ENCODE peak calls at places on chromosomes 5 and 9, in six cellular contexts. W is AG10803, I is GM12865, K is GM12878, X is lower lobe of right lung, U is cardiac fibroblast. G is an unnamed sample.

GRCh38 chr9:109699019-109699418 is 81.0 kb upstream of the PALM2AKAP2 start:
- DNase-seq in K (no peak), I (no peak), U (no peak), W (peak; percentile 52), X (no peak), G (no peak)

GRCh38 chr5:131305138-131305650 is 41.3 kb downstream of the CDC42SE2 start:
- DNase-seq in I (no peak), K (no peak), W (no peak), U (no peak), X (no peak), G (no peak)

GRCh38 chr5:56305001-56305400 is 71.9 kb upstream of the ANKRD55 start:
- DNase-seq in X (no peak), K (no peak), U (no peak), I (no peak), W (peak; percentile 36), G (no peak)

GRCh38 chr5:112142769-112143270 is 276.3 kb downstream of the EPB41L4A start:
- DNase-seq in U (peak; percentile 89), X (peak; percentile 50), I (peak; percentile 75), K (peak; percentile 77), W (peak; percentile 80), G (peak; percentile 42)

GRCh38 chr5:67453526-67453925 is 256.9 kb upstream of the CD180 start:
- DNase-seq in W (no peak), K (no peak), U (peak; percentile 38), X (no peak), I (no peak), G (peak; percentile 75)

GRCh38 chr5:179763215-179763945 is 30.4 kb upstream of the LTC4S start:
- DNase-seq in I (peak; percentile 68), W (peak; percentile 80), U (peak; percentile 90), K (no peak), X (peak; percentile 60), G (peak; percentile 89)

GRCh38 chr5:158022393-158022792 is 163.4 kb upstream of the CLINT1 start:
- DNase-seq in K (no peak), W (no peak), U (no peak), X (no peak), I (no peak), G (no peak)

GRCh38 chr9:19804431-19804830 is 15.6 kb upstream of the SLC24A2 start:
- DNase-seq in I (no peak), X (no peak), W (no peak), U (no peak), K (no peak), G (no peak)

GRCh38 chr5:96884995-96885394 is 8.7 kb downstream of the ERAP2 start:
- DNase-seq in U (no peak), I (no peak), X (no peak), K (no peak), W (no peak), G (no peak)

GRCh38 chr5:93186031-93186682 is 394.9 kb downstream of the NR2F1-AS1 start:
- DNase-seq in X (no peak), W (peak; percentile 68), U (peak; percentile 61), K (no peak), I (no peak), G (peak; percentile 94)

GRCh38 chr5:81904861-81905260 is 67.0 kb upstream of the ATG10 start:
- DNase-seq in K (no peak), X (no peak), W (no peak), I (no peak), U (no peak), G (no peak)

GRCh38 chr5:143016777-143017374 is 246.7 kb downstream of the ARHGAP26 start:
- DNase-seq in W (peak; percentile 46), X (no peak), U (peak; percentile 70), I (peak; percentile 82), K (no peak), G (peak; percentile 71)

GRCh38 chr9:91421987-91422765 is 1.5 kb downstream of the NFIL3 start:
- DNase-seq in K (no peak), U (peak; percentile 55), W (peak; percentile 62), X (no peak), I (no peak), G (peak; percentile 64)

GRCh38 chr9:91420471-91421021 is 3.1 kb downstream of the NFIL3 start:
- DNase-seq in X (no peak), I (no peak), W (peak; percentile 24), U (peak; percentile 33), K (no peak), G (peak; percentile 36)

GRCh38 chr9:91417602-91418218 is 5.9 kb downstream of the NFIL3 start:
- DNase-seq in I (no peak), X (no peak), U (no peak), K (no peak), W (peak; percentile 38), G (no peak)

GRCh38 chr9:91421022-91421765 is 2.4 kb downstream of the NFIL3 start:
- DNase-seq in W (peak; percentile 41), X (peak; percentile 52), U (peak; percentile 70), I (no peak), K (no peak), G (peak; percentile 59)

DNA sequence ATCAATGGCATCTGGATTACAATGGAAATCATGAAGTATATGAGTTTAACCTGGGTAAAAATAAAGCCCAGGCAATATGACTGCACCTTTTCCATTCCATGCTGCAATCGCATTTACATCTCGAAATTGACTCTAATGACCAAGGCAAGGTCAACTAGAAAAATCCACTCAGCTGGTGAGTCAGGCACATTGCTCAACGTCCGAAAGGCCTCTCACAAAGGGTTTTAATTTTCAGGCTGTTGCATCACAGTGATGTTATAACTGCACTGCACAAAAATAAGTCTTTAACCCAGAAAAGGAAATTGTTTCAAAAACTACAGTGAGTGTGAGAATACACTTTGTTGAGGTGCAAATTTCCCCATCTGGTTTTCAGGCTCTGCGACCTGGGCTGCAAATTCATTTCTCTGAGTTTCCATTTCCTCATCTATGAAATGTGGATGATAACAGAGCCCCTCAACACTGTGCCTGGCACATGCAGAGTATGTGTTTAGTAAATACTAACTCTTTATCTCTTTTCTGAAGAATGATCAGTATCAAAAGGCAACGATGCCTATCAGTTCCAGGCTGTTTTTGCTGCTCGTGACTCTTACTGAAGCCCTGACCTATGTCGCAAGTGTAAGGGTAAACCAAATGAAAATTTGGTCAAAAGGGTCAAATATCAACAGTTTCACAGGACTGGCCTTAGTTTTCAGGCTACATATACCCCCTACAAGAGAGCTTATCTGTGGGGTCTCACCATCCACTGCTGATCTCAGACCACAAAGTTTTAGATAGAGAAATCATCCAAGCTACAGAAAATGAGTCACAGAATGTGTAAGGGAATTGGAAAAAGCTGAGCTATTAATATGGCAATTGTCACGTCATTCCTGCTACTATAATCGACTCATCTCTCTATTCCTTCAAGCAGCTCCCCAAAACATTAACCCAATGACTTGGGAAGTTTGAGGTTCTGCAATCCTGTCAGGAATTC is 4.1 kb downstream of the NFIL3 start:
- DNase-seq in K (no peak), I (no peak), U (peak; percentile 94), W (peak; percentile 95), X (peak; percentile 72), G (peak; percentile 94)
- H3K4me3 ChIP-seq in K (no peak overlapping the region), I (no peak overlapping the region), U (no peak overlapping the region), W (peak overlapping the region; percentile 2), X (no peak overlapping the region), G (no peak overlapping the region)

GRCh38 chr5:16585028-16585667 is 31.6 kb downstream of the RETREG1 start:
- DNase-seq in K (no peak), X (no peak), W (no peak), I (peak; percentile 12), U (no peak), G (no peak)
- TF ChIP-seq CTCF in K (peak; percentile 37), X (peak; percentile 38), W (peak; percentile 38), I (peak; percentile 48), U (peak; percentile 54), G (peak; percentile 48)

DNA sequence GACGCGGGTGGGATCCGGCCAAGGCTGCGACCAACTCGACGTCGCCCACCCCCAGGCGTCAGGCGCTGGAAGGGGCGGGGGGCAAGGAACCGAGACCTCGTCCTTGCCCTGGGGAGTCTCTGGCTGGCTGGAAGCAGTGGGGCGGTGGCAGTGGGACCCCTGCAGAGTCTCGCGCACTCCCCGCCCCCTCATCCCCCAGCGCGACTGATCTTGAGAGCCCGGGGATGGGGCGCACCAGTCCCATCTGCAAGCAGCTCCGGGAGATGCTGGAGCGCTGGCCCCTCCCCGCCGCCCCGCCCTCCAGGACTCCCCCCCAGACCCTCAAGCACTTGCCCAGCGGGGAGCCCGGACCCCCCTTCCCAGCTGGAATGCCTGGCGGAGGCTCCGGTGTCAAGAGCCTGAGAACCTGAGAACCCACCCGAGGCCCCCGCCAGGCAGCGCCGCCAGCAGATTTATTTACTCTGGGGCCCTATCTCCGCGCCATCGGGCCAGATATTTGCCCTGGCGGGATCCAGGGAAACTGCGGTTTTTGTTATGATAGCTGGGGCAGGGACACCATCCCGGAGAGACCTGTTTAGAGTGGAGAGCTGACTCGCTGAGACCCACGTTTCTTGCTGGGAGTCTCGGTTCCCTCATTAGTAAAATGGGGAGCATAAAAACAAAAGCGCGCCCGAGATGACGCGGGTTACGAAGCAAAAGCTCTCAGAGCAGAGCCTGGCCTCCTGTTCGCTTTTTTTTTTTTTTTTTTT is 1.2 kb downstream of the PRRT1B start:
- DNase-seq in W (no peak), I (no peak), U (no peak), X (no peak), K (no peak), G (no peak)
- H3K4me3 ChIP-seq in W (peak overlapping the region; percentile 36), I (no peak overlapping the region), U (peak overlapping the region; percentile 19), X (peak overlapping the region; percentile 54), K (no peak overlapping the region), G (peak overlapping the region; percentile 20)

DNA sequence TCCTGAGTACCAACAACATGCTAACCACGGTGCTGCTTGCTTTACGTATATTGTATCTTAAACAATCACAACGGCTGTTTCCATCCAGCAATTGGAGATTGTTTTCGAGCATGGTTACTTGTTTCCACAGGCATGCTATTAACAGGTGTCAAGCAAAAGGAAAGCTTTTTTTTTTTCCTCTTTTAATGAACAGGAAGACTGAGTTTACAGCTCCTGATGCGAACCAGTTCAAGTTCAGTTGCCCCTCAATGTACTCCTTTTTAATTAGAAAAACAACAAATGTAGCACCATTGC is 186.8 kb downstream of the PDZD2 start:
- DNase-seq in I (no peak), U (no peak), K (peak; percentile 8), W (no peak), X (no peak), G (no peak)
- TF ChIP-seq CTCF in I (no peak), U (no peak), K (no peak), W (no peak), X (no peak), G (no peak)

GRCh38 chr5:32711693-32712462 is 757 bp downstream of the NPR3 start:
- DNase-seq in W (peak; percentile 65), K (no peak), X (peak; percentile 54), I (no peak), U (peak; percentile 30), G (peak; percentile 43)
- H3K4me3 ChIP-seq in W (peak overlapping the region; percentile 72), K (no peak overlapping the region), X (peak overlapping the region; percentile 74), I (no peak overlapping the region), U (peak overlapping the region; percentile 41), G (peak overlapping the region; percentile 70)

GRCh38 chr9:127910613-127911205 is 6.1 kb downstream of the ST6GALNAC4 start:
- DNase-seq in X (no peak), K (no peak), W (peak; percentile 83), I (no peak), U (peak; percentile 50), G (peak; percentile 38)
- TF ChIP-seq CTCF in X (no peak), K (peak; percentile 49), W (peak; percentile 50), I (no peak), U (no peak), G (no peak)

DNA sequence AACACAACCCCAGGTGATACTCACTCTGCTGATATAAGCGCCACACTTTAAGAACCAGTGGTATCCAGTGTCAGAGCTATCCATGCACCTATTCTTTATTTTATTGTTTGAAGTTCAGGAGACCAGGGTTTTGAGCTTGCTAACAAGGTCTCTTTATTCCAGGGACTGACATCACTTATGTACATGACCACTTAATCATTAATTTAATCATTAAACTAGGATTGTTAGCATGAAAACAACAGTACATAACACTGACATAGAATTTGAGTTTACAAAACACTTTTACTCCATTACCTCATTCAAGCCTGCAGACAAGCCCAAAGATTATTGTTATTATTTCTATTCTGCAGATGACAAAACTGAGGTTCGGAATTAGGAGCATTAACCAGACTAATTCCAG is 151.4 kb upstream of the IQGAP2 start:
- DNase-seq in I (no peak), X (no peak), U (no peak), W (no peak), K (no peak), G (no peak)
- H3K4me3 ChIP-seq in I (no peak overlapping the region), X (no peak overlapping the region), U (no peak overlapping the region), W (no peak overlapping the region), K (no peak overlapping the region), G (no peak overlapping the region)

G was measured in astrocyte of the spinal cord.